ENCODE peak calls at places on chromosome 5, in five cellular contexts. One of them, this sample, is unnamed.

GRCh38 chr5:145941677-145942130 is 5.3 kb downstream of the SH3RF2 start:
- DNase-seq in HTR-8/SVneo: no peak
- DNase-seq in HT-29: no peak
- DNase-seq in NCI-H510A treated with DMSO at 0.1 percent for 48 hours: no peak
- DNase-seq in occipital lobe: no peak
- DNase-seq in this sample: peak

GRCh38 chr5:111998871-111999270 is 241.9 kb upstream of the NREP start:
- DNase-seq in NCI-H510A treated with DMSO at 0.1 percent for 48 hours: no peak
- DNase-seq in HTR-8/SVneo: no peak
- DNase-seq in HT-29: no peak
- DNase-seq in occipital lobe: no peak
- DNase-seq in this sample: no peak

GRCh38 chr5:151719228-151719861 is 32.6 kb upstream of the SPARC start:
- DNase-seq in HTR-8/SVneo: no peak
- DNase-seq in HT-29: peak
- DNase-seq in NCI-H510A treated with DMSO at 0.1 percent for 48 hours: no peak
- DNase-seq in occipital lobe: no peak
- DNase-seq in this sample: peak

GRCh38 chr5:150242495-150242894 is 47.1 kb downstream of the CAMK2A start:
- DNase-seq in occipital lobe: no peak
- DNase-seq in HTR-8/SVneo: no peak
- DNase-seq in HT-29: no peak
- DNase-seq in NCI-H510A treated with DMSO at 0.1 percent for 48 hours: no peak
- DNase-seq in this sample: no peak

GRCh38 chr5:56908942-56909293 is 478 bp upstream of the SETD9 start:
- DNase-seq in HT-29: peak
- DNase-seq in NCI-H510A treated with DMSO at 0.1 percent for 48 hours: peak
- DNase-seq in occipital lobe: no peak
- DNase-seq in HTR-8/SVneo: no peak
- DNase-seq in this sample: no peak

GRCh38 chr5:143870871-143871632 is 59.1 kb downstream of the HMHB1 start:
- DNase-seq in NCI-H510A treated with DMSO at 0.1 percent for 48 hours: no peak
- DNase-seq in HT-29: no peak
- DNase-seq in occipital lobe: no peak
- DNase-seq in HTR-8/SVneo: no peak
- DNase-seq in this sample: no peak

GRCh38 chr5:110347781-110348180 is 378.7 kb downstream of the TMEM232 start:
- DNase-seq in HTR-8/SVneo: no peak
- DNase-seq in HT-29: no peak
- DNase-seq in occipital lobe: no peak
- DNase-seq in NCI-H510A treated with DMSO at 0.1 percent for 48 hours: no peak
- DNase-seq in this sample: no peak

GRCh38 chr5:135048286-135048685 is 14.3 kb upstream of the PITX1 start:
- DNase-seq in HT-29: no peak
- DNase-seq in HTR-8/SVneo: no peak
- DNase-seq in occipital lobe: no peak
- DNase-seq in NCI-H510A treated with DMSO at 0.1 percent for 48 hours: no peak
- DNase-seq in this sample: no peak

GRCh38 chr5:15808577-15808976 is 308.6 kb downstream of the FBXL7 start:
- DNase-seq in HTR-8/SVneo: no peak
- DNase-seq in HT-29: no peak
- DNase-seq in occipital lobe: no peak
- DNase-seq in NCI-H510A treated with DMSO at 0.1 percent for 48 hours: no peak
- DNase-seq in this sample: peak

GRCh38 chr5:6355294-6355693 is 23.1 kb downstream of the MED10 start:
- DNase-seq in occipital lobe: no peak
- DNase-seq in HTR-8/SVneo: no peak
- DNase-seq in HT-29: no peak
- DNase-seq in NCI-H510A treated with DMSO at 0.1 percent for 48 hours: no peak
- DNase-seq in this sample: no peak

GRCh38 chr5:56088967-56089829 is 94.4 kb upstream of the IL6ST start:
- DNase-seq in NCI-H510A treated with DMSO at 0.1 percent for 48 hours: no peak
- DNase-seq in occipital lobe: no peak
- DNase-seq in HTR-8/SVneo: peak
- DNase-seq in HT-29: no peak
- DNase-seq in this sample: no peak

GRCh38 chr5:141876628-141877477 is 1.4 kb downstream of the PCDH1 start:
- DNase-seq in HTR-8/SVneo: no peak
- DNase-seq in NCI-H510A treated with DMSO at 0.1 percent for 48 hours: peak
- DNase-seq in occipital lobe: no peak
- DNase-seq in HT-29: peak
- DNase-seq in this sample: peak

GRCh38 chr5:32153723-32154122 is 20.4 kb downstream of the GOLPH3 start:
- DNase-seq in NCI-H510A treated with DMSO at 0.1 percent for 48 hours: no peak
- DNase-seq in HTR-8/SVneo: no peak
- DNase-seq in HT-29: no peak
- DNase-seq in occipital lobe: no peak
- DNase-seq in this sample: no peak

GRCh38 chr5:129971684-129972083 is 67.4 kb downstream of the CHSY3 start:
- DNase-seq in occipital lobe: no peak
- DNase-seq in NCI-H510A treated with DMSO at 0.1 percent for 48 hours: no peak
- DNase-seq in HTR-8/SVneo: no peak
- DNase-seq in HT-29: no peak
- DNase-seq in this sample: no peak

GRCh38 chr5:9653811-9654210 is 23.7 kb upstream of the TAS2R1 start:
- DNase-seq in NCI-H510A treated with DMSO at 0.1 percent for 48 hours: no peak
- DNase-seq in occipital lobe: peak
- DNase-seq in HT-29: no peak
- DNase-seq in HTR-8/SVneo: peak
- DNase-seq in this sample: no peak

GRCh38 chr5:156366536-156366935 is 39.6 kb downstream of the SGCD start:
- DNase-seq in occipital lobe: no peak
- DNase-seq in HTR-8/SVneo: no peak
- DNase-seq in NCI-H510A treated with DMSO at 0.1 percent for 48 hours: no peak
- DNase-seq in HT-29: no peak
- DNase-seq in this sample: no peak

GRCh38 chr5:53291528-53291927 is 182.0 kb upstream of the MOCS2 start:
- DNase-seq in occipital lobe: no peak
- DNase-seq in NCI-H510A treated with DMSO at 0.1 percent for 48 hours: no peak
- DNase-seq in HT-29: no peak
- DNase-seq in HTR-8/SVneo: no peak
- DNase-seq in this sample: no peak

GRCh38 chr5:176754376-176754942 is 55.9 kb upstream of the UNC5A start:
- DNase-seq in NCI-H510A treated with DMSO at 0.1 percent for 48 hours: no peak
- DNase-seq in occipital lobe: no peak
- DNase-seq in HT-29: no peak
- DNase-seq in HTR-8/SVneo: no peak
- DNase-seq in this sample: no peak

GRCh38 chr5:155728146-155728856 is 598.7 kb upstream of the SGCD start:
- DNase-seq in NCI-H510A treated with DMSO at 0.1 percent for 48 hours: peak
- DNase-seq in occipital lobe: peak
- DNase-seq in HTR-8/SVneo: no peak
- DNase-seq in HT-29: no peak
- DNase-seq in this sample: peak

GRCh38 chr5:71932649-71933338 is 174.5 kb upstream of the MAP1B start:
- DNase-seq in NCI-H510A treated with DMSO at 0.1 percent for 48 hours: peak
- DNase-seq in occipital lobe: peak
- DNase-seq in HTR-8/SVneo: peak
- DNase-seq in HT-29: peak
- DNase-seq in this sample: peak

GRCh38 chr5:116320486-116320885 is 235.7 kb downstream of the COMMD10 start:
- DNase-seq in occipital lobe: no peak
- DNase-seq in HT-29: no peak
- DNase-seq in NCI-H510A treated with DMSO at 0.1 percent for 48 hours: no peak
- DNase-seq in HTR-8/SVneo: no peak
- DNase-seq in this sample: peak

GRCh38 chr5:114408847-114409246 is 47.0 kb downstream of the KCNN2 start:
- DNase-seq in occipital lobe: no peak
- DNase-seq in HT-29: no peak
- DNase-seq in HTR-8/SVneo: no peak
- DNase-seq in NCI-H510A treated with DMSO at 0.1 percent for 48 hours: no peak
- DNase-seq in this sample: no peak

GRCh38 chr5:128303593-128303992 is 220.0 kb downstream of the SLC12A2 start:
- DNase-seq in HT-29: no peak
- DNase-seq in HTR-8/SVneo: no peak
- DNase-seq in NCI-H510A treated with DMSO at 0.1 percent for 48 hours: no peak
- DNase-seq in occipital lobe: no peak
- DNase-seq in this sample: no peak

GRCh38 chr5:67164856-67165523 is 31.6 kb downstream of the CD180 start:
- DNase-seq in NCI-H510A treated with DMSO at 0.1 percent for 48 hours: no peak
- DNase-seq in HT-29: no peak
- DNase-seq in HTR-8/SVneo: no peak
- DNase-seq in occipital lobe: no peak
- DNase-seq in this sample: no peak

GRCh38 chr5:134545070-134545868 is 19.8 kb downstream of the JADE2 start:
- DNase-seq in NCI-H510A treated with DMSO at 0.1 percent for 48 hours: no peak
- DNase-seq in occipital lobe: no peak
- DNase-seq in HT-29: no peak
- DNase-seq in HTR-8/SVneo: no peak
- DNase-seq in this sample: no peak

GRCh38 chr5:149212203-149212951 is 59.3 kb upstream of the AFAP1L1 start:
- DNase-seq in HTR-8/SVneo: peak
- DNase-seq in occipital lobe: no peak
- DNase-seq in HT-29: peak
- DNase-seq in NCI-H510A treated with DMSO at 0.1 percent for 48 hours: no peak
- DNase-seq in this sample: no peak